ENCODE peak calls at places on chromosomes 3 and 15, in five cellular contexts. C is HFFc6, Q is RWPE1, X is WTC11, M is hepatocyte. A is an unnamed sample.
A peak's percentile ranks its signal among the peaks of the same experiment; 100 is the strongest.

GRCh38 chr3:61111764-61112163 is 139.5 kb downstream of the FHIT start:
- DNase-seq in C (no peak), Q (no peak), X (no peak), M (no peak), A (no peak)

GRCh38 chr3:56202997-56203396 is 265.3 kb downstream of the ERC2 start:
- DNase-seq in C (no peak), Q (no peak), X (no peak), M (no peak), A (no peak)

GRCh38 chr3:99895706-99896441 is 78.2 kb downstream of the CMSS1 start:
- DNase-seq in C (peak; percentile 92), Q (peak; percentile 73), X (no peak), M (peak; percentile 66), A (no peak)

GRCh38 chr15:71518661-71519060 is 291.7 kb upstream of the NR2E3 start:
- DNase-seq in C (no peak), Q (no peak), X (no peak), M (no peak), A (no peak)

GRCh38 chr3:143810866-143811265 is 37.4 kb downstream of the SLC9A9 start:
- DNase-seq in C (no peak), Q (no peak), X (no peak), M (no peak), A (no peak)

GRCh38 chr3:76044601-76045600 is 259.6 kb upstream of the ZNF717 start:
- DNase-seq in C (no peak), Q (no peak), X (peak; percentile 42), M (peak; percentile 74), A (peak; percentile 6)

GRCh38 chr3:102733811-102734574 is 299.2 kb downstream of the ZPLD1 start:
- DNase-seq in C (no peak), Q (no peak), X (no peak), M (no peak), A (no peak)

GRCh38 chr15:70504305-70504951 is 258.9 kb downstream of the UACA start:
- DNase-seq in C (peak; percentile 39), Q (no peak), X (no peak), M (no peak), A (no peak)

GRCh38 chr15:48371550-48371949 is 40.3 kb downstream of the DUT start:
- DNase-seq in C (no peak), Q (no peak), X (no peak), M (no peak), A (no peak)

DNA sequence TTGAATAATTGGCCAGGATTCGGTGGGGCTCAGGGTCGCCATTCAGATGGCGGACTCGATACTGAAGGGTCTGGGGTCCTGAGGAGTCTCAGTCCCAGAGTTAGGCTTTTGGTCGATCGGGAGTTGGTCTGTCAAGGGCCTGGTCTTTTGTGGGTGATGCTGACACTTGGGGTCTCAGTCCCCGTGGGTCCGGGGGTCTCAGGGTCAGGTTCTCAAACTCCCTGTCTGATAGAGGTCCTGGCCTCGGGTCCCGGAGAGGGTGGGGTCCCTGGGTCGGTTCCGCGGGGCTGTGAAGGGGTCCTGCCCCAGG is 467 bp downstream of the NCKIPSD start:
- DNase-seq in C (no peak), Q (no peak), X (no peak), M (no peak), A (no peak)
- TF ChIP-seq CTCF in C (no peak), Q (no peak), X (no peak), M (peak; percentile 51), A (no peak)

DNA sequence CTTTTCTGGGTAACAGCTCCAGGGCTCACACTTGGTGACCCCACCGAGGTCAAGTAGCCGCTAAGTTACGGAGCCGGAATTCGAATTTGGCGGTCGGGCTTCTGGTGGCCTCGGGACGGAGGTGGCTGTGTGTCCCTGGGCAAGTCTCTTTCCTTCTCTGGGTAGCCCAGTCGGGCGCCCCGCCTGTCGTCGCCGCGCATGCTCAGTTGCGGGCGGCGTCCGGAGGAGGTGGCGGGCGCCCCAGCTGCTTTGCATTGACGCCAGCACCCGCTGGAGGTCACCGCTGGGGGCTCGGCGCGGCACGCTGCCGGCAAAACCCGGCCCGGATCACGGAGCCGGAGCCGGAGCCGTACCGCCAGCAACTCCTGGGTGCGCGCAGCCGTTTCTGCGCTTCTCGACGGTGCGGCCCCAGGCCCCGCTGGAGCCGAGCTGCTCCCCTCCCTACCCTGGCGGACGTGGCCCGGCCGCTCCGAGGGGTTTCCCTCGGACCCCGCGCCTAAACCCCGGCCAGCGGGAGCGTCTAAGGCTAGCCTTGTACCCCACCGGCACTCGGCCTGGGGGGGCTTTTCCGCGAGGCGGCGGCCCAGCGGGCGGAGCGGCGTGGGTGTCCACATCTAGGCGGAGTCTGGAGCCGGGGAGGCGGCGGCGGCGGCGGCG is 474 bp upstream of the PDE8A start:
- DNase-seq in C (peak; percentile 95), Q (peak; percentile 99), X (peak; percentile 94), M (peak; percentile 98), A (peak; percentile 99)
- TF ChIP-seq CTCF in C (peak; percentile 68), Q (no peak), X (no peak), M (no peak), A (peak; percentile 49)

DNA sequence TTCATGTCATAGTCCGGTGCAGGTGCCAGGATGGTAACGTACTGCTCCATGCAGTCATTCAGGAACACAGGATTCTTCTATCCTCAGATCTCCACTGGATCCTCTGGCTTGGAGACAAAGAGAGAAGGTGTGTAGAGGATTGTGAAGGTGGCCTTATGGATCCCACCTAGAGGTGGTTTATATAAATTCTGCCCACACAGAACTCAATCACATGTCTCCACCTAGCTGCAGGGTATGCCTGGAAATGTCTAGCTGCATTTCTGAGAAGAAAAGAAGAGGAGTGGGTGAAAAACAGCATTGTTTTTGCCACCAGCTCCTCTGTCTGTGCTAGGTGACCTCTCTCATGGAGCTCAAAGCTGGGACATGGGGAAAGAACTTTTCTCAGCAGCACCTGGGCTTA is 478.7 kb downstream of the PDCD6IP start:
- DNase-seq in C (no peak), Q (no peak), X (no peak), M (no peak), A (no peak)
- TF ChIP-seq CTCF in C (no peak), Q (no peak), X (no peak), M (no peak), A (no peak)

DNA sequence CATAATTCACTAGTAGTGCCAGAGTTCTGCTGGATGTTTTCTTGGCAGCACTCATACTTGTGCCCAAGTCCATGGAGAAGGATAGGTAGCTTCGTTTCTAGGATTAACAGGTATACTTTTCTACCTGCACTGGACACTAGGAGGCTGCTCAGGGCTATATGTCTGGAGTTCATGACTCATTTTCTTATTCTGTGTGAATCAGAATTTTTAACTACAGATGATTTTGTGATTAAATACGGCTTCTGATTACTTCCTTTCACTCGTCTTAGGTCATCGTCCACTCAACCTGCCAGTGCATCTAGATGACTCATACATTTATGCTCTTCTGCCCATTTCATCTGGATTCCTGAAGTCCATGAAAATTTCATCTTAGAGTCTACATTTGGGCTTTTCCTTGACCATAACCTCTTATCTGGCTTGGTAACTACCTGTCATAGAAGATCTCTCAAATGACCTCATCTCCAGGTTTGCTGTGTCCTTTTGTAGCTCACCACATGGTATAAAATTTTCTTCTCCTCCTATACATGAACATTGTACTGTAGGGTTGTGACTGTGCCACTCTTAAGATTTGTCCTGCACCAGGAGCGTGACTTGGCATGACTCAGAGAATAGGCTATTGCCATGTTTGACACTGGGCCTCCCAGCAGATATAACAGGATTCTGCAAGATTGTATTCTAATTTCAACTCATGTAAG is 66.7 kb upstream of the GCSAM start:
- DNase-seq in C (peak; percentile 68), Q (peak; percentile 68), X (no peak), M (no peak), A (no peak)
- TF ChIP-seq CTCF in C (peak; percentile 48), Q (no peak), X (no peak), M (no peak), A (no peak)